ENCODE peak calls at places on chromosomes 5 and 9, in eight cellular contexts. E is PC-3, G is anterior cingulate cortex, P is M059J, M is heart right ventricle, A is NCI-H1436, B is HCT116, Q is lower leg skin. K is an unnamed sample.

GRCh38 chr5:111353035-111353434 is 128.9 kb downstream of the CAMK4 start:
- DNase-seq in E (no peak), G (no peak), P (no peak), M (no peak), A (no peak), B (no peak), Q (no peak), K (no peak)

GRCh38 chr9:99515874-99516656 is 294.0 kb downstream of the SEC61B start:
- DNase-seq in E (no peak), G (no peak), P (no peak), M (no peak), A (no peak), B (no peak), Q (no peak), K (no peak)

GRCh38 chr5:53378590-53379247 is 101.7 kb upstream of the FST start:
- DNase-seq in E (peak), G (no peak), P (peak), M (no peak), A (no peak), B (no peak), Q (no peak), K (peak)

GRCh38 chr5:1208743-1209551 is 7.6 kb downstream of the SLC6A19 start:
- DNase-seq in E (peak), G (no peak), P (peak), M (no peak), A (no peak), B (no peak), Q (no peak), K (peak)

GRCh38 chr9:89617978-89618377 is 13.2 kb downstream of the GADD45G start:
- DNase-seq in E (no peak), G (no peak), P (no peak), M (no peak), A (no peak), B (no peak), Q (no peak), K (no peak)

GRCh38 chr5:54867310-54867944 is 118.0 kb downstream of the ESM1 start:
- DNase-seq in E (peak), G (no peak), P (peak), M (no peak), A (peak), B (peak), Q (no peak), K (peak)

GRCh38 chr9:14322211-14323082 is 8.5 kb upstream of the NFIB start:
- DNase-seq in E (peak), G (peak), P (peak), M (peak), A (peak), B (peak), Q (peak), K (peak)

GRCh38 chr5:38556599-38557308 is at the start of gene LIFR:
- DNase-seq in E (peak), G (peak), P (peak), M (peak), A (peak), B (peak), Q (peak), K (peak)

GRCh38 chr5:90558344-90559192 is at the start of gene ADGRV1:
- DNase-seq in E (peak), G (peak), P (peak), M (no peak), A (peak), B (peak), Q (no peak), K (peak)

GRCh38 chr9:92513349-92513748 is 22.4 kb downstream of the ECM2 start:
- DNase-seq in E (no peak), G (no peak), P (no peak), M (no peak), A (no peak), B (no peak), Q (no peak), K (no peak)